ENCODE peak calls at places on chromosomes 16 and 17, in seven cellular contexts. One of them, this sample, is unnamed.

GRCh38 chr16:88700636-88701482 is 5.3 kb downstream of the RNF166 start:
- DNase-seq in adrenal gland: peak; percentile 82
- DNase-seq in neural progenitor cell: no peak
- DNase-seq in upper lobe of right lung: peak; percentile 97
- DNase-seq in left ventricle myocardium inferior: peak; percentile 93
- DNase-seq in cardiac muscle cell: peak; percentile 95
- DNase-seq in mammary epithelial cell: no peak
- DNase-seq in this sample: peak; percentile 93

GRCh38 chr16:29316673-29317237 is 89.8 kb downstream of the NPIPB11 start:
- DNase-seq in mammary epithelial cell: no peak
- DNase-seq in left ventricle myocardium inferior: no peak
- DNase-seq in adrenal gland: no peak
- DNase-seq in upper lobe of right lung: no peak
- DNase-seq in cardiac muscle cell: no peak
- DNase-seq in neural progenitor cell: no peak
- DNase-seq in this sample: no peak

GRCh38 chr16:11202260-11203091 is 53.5 kb downstream of the SOCS1 start:
- DNase-seq in neural progenitor cell: peak; percentile 23
- DNase-seq in cardiac muscle cell: no peak
- DNase-seq in left ventricle myocardium inferior: no peak
- DNase-seq in mammary epithelial cell: no peak
- DNase-seq in adrenal gland: no peak
- DNase-seq in upper lobe of right lung: no peak
- DNase-seq in this sample: no peak

GRCh38 chr17:10197362-10197720 is 1.1 kb downstream of the GAS7 start:
- DNase-seq in upper lobe of right lung: peak; percentile 55
- DNase-seq in mammary epithelial cell: no peak
- DNase-seq in left ventricle myocardium inferior: peak; percentile 34
- DNase-seq in adrenal gland: no peak
- DNase-seq in neural progenitor cell: peak; percentile 49
- DNase-seq in cardiac muscle cell: no peak
- DNase-seq in this sample: no peak

GRCh38 chr17:82913304-82914043 is 73.7 kb upstream of the ZNF750 start:
- DNase-seq in neural progenitor cell: peak; percentile 27
- DNase-seq in cardiac muscle cell: no peak
- DNase-seq in mammary epithelial cell: no peak
- DNase-seq in adrenal gland: no peak
- DNase-seq in left ventricle myocardium inferior: no peak
- DNase-seq in upper lobe of right lung: no peak
- DNase-seq in this sample: no peak

GRCh38 chr17:76504117-76504516 is 2.9 kb upstream of the RHBDF2 start:
- DNase-seq in cardiac muscle cell: no peak
- DNase-seq in neural progenitor cell: peak; percentile 33
- DNase-seq in mammary epithelial cell: no peak
- DNase-seq in left ventricle myocardium inferior: no peak
- DNase-seq in adrenal gland: no peak
- DNase-seq in upper lobe of right lung: no peak
- DNase-seq in this sample: no peak

GRCh38 chr16:58651965-58652348 is 22.3 kb upstream of the CNOT1 start:
- DNase-seq in mammary epithelial cell: peak; percentile 76
- DNase-seq in adrenal gland: no peak
- DNase-seq in cardiac muscle cell: no peak
- DNase-seq in left ventricle myocardium inferior: no peak
- DNase-seq in neural progenitor cell: no peak
- DNase-seq in upper lobe of right lung: no peak
- DNase-seq in this sample: no peak

GRCh38 chr17:77375917-77376651 is 235.3 kb downstream of the SEC14L1 start:
- DNase-seq in cardiac muscle cell: peak; percentile 82
- DNase-seq in neural progenitor cell: peak; percentile 42
- DNase-seq in mammary epithelial cell: peak; percentile 59
- DNase-seq in adrenal gland: peak; percentile 37
- DNase-seq in left ventricle myocardium inferior: no peak
- DNase-seq in upper lobe of right lung: no peak
- DNase-seq in this sample: no peak

GRCh38 chr17:57662644-57663308 is 82.3 kb downstream of the CCDC182 start:
- DNase-seq in cardiac muscle cell: peak; percentile 99
- DNase-seq in left ventricle myocardium inferior: peak; percentile 96
- DNase-seq in mammary epithelial cell: peak; percentile 99
- DNase-seq in adrenal gland: peak; percentile 99
- DNase-seq in upper lobe of right lung: peak; percentile 95
- DNase-seq in neural progenitor cell: peak; percentile 97
- DNase-seq in this sample: peak; percentile 99

GRCh38 chr17:65662166-65662565 is 100.7 kb upstream of the AXIN2 start:
- DNase-seq in neural progenitor cell: no peak
- DNase-seq in cardiac muscle cell: peak; percentile 88
- DNase-seq in left ventricle myocardium inferior: no peak
- DNase-seq in mammary epithelial cell: no peak
- DNase-seq in adrenal gland: no peak
- DNase-seq in upper lobe of right lung: no peak
- DNase-seq in this sample: no peak

GRCh38 chr16:88005148-88005547 is 53.9 kb downstream of the BANP start:
- DNase-seq in adrenal gland: no peak
- DNase-seq in mammary epithelial cell: no peak
- DNase-seq in left ventricle myocardium inferior: no peak
- DNase-seq in cardiac muscle cell: no peak
- DNase-seq in upper lobe of right lung: no peak
- DNase-seq in neural progenitor cell: peak; percentile 49
- DNase-seq in this sample: no peak

GRCh38 chr17:52071712-52072111 is 86.8 kb downstream of the CA10 start:
- DNase-seq in neural progenitor cell: no peak
- DNase-seq in mammary epithelial cell: no peak
- DNase-seq in upper lobe of right lung: no peak
- DNase-seq in left ventricle myocardium inferior: no peak
- DNase-seq in adrenal gland: no peak
- DNase-seq in cardiac muscle cell: no peak
- DNase-seq in this sample: no peak

GRCh38 chr17:21170829-21171228 is 43.1 kb downstream of the TMEM11 start:
- DNase-seq in adrenal gland: no peak
- DNase-seq in neural progenitor cell: no peak
- DNase-seq in mammary epithelial cell: no peak
- DNase-seq in left ventricle myocardium inferior: no peak
- DNase-seq in cardiac muscle cell: no peak
- DNase-seq in upper lobe of right lung: no peak
- DNase-seq in this sample: no peak

GRCh38 chr16:66904846-66905632 is 13.6 kb downstream of the CDH16 start:
- DNase-seq in cardiac muscle cell: no peak
- DNase-seq in left ventricle myocardium inferior: peak; percentile 58
- DNase-seq in upper lobe of right lung: no peak
- DNase-seq in adrenal gland: no peak
- DNase-seq in neural progenitor cell: no peak
- DNase-seq in mammary epithelial cell: no peak
- DNase-seq in this sample: no peak

DNA sequence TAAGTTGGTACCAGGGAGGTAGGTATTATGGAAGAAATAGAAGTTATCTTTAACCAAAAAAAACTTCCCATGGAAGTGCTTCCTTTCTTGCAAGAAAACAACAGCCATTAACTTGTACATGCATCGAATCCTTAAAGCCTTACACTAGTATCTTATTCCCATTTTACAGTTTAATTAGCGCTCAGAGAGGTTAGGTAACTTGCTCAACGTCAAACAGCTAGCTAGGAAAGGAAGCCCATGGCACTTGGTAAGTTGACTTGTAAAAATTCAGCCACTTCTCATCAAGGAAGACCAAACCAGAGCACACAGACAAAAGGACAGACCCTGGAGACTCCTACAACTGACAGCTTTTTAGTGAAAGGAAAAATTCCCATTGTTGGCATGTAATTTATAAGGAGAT is 3.5 kb upstream of the NTAN1 start:
- DNase-seq in left ventricle myocardium inferior: no peak
- DNase-seq in mammary epithelial cell: no peak
- DNase-seq in cardiac muscle cell: no peak
- DNase-seq in upper lobe of right lung: no peak
- DNase-seq in adrenal gland: no peak
- DNase-seq in neural progenitor cell: no peak
- DNase-seq in this sample: no peak
- H3K27me3 ChIP-seq in left ventricle myocardium inferior: no peaks in the 10 kb centered on the region
- H3K27me3 ChIP-seq in mammary epithelial cell: no peaks in the 10 kb centered on the region
- H3K27me3 ChIP-seq in cardiac muscle cell: no peaks in the 10 kb centered on the region
- H3K27me3 ChIP-seq in upper lobe of right lung: no peaks in the 10 kb centered on the region
- H3K27me3 ChIP-seq in adrenal gland: no peaks in the 10 kb centered on the region
- H3K27me3 ChIP-seq in neural progenitor cell: no peaks in the 10 kb centered on the region
- H3K27me3 ChIP-seq in this sample: no peaks in the 10 kb centered on the region

DNA sequence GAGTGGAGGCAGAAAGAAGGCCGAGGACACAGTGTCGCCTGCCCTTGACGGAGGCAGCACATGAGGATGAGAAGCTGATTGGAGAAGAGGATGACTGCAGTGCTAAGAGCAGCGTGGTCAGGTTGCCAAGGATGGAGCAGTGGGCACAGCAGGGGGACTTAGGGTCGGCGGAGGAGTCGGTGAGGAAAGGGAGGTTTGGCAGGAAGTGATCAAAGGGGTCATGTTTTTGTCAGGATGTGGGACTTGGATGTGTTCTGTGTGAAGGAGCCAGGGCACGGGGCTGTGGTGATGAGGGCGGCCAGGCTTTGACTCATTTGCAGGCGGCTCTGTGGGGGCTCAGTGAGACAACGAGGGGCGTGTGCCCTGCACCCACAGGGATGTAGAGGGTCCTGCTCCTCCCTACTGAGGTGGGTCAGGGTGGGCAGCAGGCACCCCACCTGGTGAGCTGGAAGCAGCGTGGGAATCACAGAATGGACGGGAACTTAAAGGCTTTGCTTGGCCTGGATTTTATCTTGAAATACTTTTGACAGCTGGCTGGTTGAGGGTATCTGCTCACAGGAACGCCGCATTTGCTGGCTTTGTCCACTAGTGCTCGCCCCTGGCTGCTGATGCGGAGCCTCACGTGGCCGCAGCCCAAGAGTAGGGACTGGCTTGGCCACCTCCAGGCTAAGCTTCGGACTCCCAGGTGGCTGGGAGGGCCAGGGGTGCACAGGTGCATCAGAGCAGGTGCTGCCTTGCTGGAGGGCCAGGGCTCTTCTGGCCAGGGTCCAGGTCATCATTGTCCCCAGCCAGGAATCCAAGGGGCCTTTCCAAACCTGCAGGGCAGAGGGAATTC is 6.0 kb downstream of the MPG start:
- DNase-seq in cardiac muscle cell: peak; percentile 54
- DNase-seq in mammary epithelial cell: no peak
- DNase-seq in left ventricle myocardium inferior: no peak
- DNase-seq in neural progenitor cell: no peak
- DNase-seq in upper lobe of right lung: no peak
- DNase-seq in adrenal gland: no peak
- DNase-seq in this sample: no peak
- H3K27ac ChIP-seq in cardiac muscle cell: peak overlapping the region; percentile 51
- H3K27ac ChIP-seq in mammary epithelial cell: no peak overlapping the region
- H3K27ac ChIP-seq in left ventricle myocardium inferior: peak overlapping the region; percentile 75
- H3K27ac ChIP-seq in neural progenitor cell: no peak overlapping the region
- H3K27ac ChIP-seq in upper lobe of right lung: peak overlapping the region; percentile 79
- H3K27ac ChIP-seq in adrenal gland: peak overlapping the region; percentile 82
- H3K27ac ChIP-seq in this sample: peak overlapping the region; percentile 10

GRCh38 chr17:22506231-22506630 is 813.9 kb downstream of the KCNJ18 start:
- DNase-seq in upper lobe of right lung: no peak
- DNase-seq in adrenal gland: no peak
- DNase-seq in mammary epithelial cell: no peak
- DNase-seq in neural progenitor cell: no peak
- DNase-seq in cardiac muscle cell: no peak
- DNase-seq in left ventricle myocardium inferior: no peak
- DNase-seq in this sample: no peak
- H3K9me3 ChIP-seq in upper lobe of right lung: no peaks in the 10 kb centered on the region
- H3K9me3 ChIP-seq in adrenal gland: no peaks in the 10 kb centered on the region
- H3K9me3 ChIP-seq in mammary epithelial cell: peaks cover 42% of the 10 kb centered on the region
- H3K9me3 ChIP-seq in neural progenitor cell: peaks cover 17% of the 10 kb centered on the region
- H3K9me3 ChIP-seq in cardiac muscle cell: no peaks in the 10 kb centered on the region
- H3K9me3 ChIP-seq in left ventricle myocardium inferior: peaks cover 16% of the 10 kb centered on the region
- H3K9me3 ChIP-seq in this sample: no peaks in the 10 kb centered on the region

DNA sequence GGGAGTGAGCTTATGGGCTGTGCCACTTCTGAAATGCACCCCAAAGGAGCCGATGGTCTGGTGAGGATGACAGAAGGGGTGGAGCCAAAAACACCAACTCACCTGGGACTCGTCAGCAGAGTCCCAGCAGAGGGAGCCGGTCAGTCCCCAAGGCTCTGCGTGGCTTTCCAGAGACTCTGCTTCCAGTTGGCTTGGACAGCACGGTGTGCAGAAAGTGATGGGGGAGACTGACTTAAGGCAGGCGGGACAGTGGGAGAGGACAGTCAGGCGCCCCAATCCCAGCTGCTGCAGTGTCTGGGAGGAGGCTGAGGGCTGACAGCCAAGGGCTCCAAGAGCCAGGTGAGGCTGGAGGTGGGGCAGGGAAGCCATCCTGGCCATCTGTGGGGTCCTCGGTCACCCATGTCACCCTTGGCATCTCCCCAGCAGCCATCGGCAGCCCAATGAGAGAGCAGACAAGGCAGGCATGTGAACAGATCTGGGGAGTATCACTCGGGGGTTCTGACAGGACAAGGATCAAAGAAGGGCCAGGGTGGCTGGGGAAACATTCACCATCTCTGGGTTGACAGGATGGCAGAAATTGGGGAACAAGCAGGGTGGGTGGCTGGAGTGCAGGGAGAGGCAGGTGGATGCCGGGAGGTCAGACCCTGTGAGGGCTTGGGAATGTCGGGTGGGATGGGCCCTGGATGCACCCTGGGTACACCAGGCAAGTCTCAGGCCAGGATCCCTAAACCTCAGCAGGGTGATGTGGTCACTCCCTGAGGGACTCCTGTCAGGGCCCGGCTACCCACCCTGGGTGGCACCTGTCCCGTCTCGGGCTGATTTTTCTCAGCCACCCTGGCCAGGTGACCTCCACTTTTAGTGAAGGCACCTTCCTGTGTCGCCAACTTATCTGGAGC is 8.9 kb upstream of the KRTAP17-1 start:
- DNase-seq in left ventricle myocardium inferior: no peak
- DNase-seq in mammary epithelial cell: peak; percentile 63
- DNase-seq in adrenal gland: no peak
- DNase-seq in cardiac muscle cell: no peak
- DNase-seq in upper lobe of right lung: no peak
- DNase-seq in neural progenitor cell: peak; percentile 60
- DNase-seq in this sample: no peak
- H3K27me3 ChIP-seq in left ventricle myocardium inferior: peaks cover 41% of the 10 kb centered on the region
- H3K27me3 ChIP-seq in mammary epithelial cell: no peaks in the 10 kb centered on the region
- H3K27me3 ChIP-seq in adrenal gland: no peaks in the 10 kb centered on the region
- H3K27me3 ChIP-seq in cardiac muscle cell: no peaks in the 10 kb centered on the region
- H3K27me3 ChIP-seq in upper lobe of right lung: no peaks in the 10 kb centered on the region
- H3K27me3 ChIP-seq in neural progenitor cell: no peaks in the 10 kb centered on the region
- H3K27me3 ChIP-seq in this sample: no peaks in the 10 kb centered on the region

DNA sequence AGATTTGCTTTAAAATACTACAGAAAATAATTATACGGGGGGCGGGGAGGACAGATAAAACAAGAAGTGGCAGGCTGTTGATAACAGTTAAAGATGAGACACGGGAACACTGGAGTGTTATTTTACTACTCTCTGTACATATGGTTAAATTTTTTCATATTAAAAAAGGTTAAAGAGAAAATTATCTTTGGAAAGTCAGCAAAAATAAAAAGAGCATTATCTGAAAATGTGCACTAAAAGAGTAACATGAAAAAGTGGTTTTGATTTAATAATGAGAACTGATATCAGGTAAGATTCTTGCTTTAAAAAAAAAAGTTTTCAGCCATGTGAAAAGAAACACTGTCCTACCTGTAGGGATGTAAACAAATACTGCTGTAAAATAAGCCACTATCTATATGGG is 46.9 kb downstream of the ERN1 start:
- DNase-seq in left ventricle myocardium inferior: no peak
- DNase-seq in mammary epithelial cell: no peak
- DNase-seq in cardiac muscle cell: no peak
- DNase-seq in adrenal gland: no peak
- DNase-seq in upper lobe of right lung: no peak
- DNase-seq in neural progenitor cell: no peak
- DNase-seq in this sample: no peak
- H3K27ac ChIP-seq in left ventricle myocardium inferior: no peak overlapping the region
- H3K27ac ChIP-seq in mammary epithelial cell: peak overlapping the region; percentile 79
- H3K27ac ChIP-seq in cardiac muscle cell: no peak overlapping the region
- H3K27ac ChIP-seq in adrenal gland: peak overlapping the region; percentile 68
- H3K27ac ChIP-seq in upper lobe of right lung: peak overlapping the region; percentile 48
- H3K27ac ChIP-seq in neural progenitor cell: no peak overlapping the region
- H3K27ac ChIP-seq in this sample: no peak overlapping the region

This sample was measured in aorta.